ENCODE peak calls at places on chromosomes 12 and 14, in six cellular contexts. One of them, this sample, is unnamed.

GRCh38 chr14:100568998-100569733 is 18.1 kb downstream of the BEGAIN start:
- DNase-seq in neuronal stem cell: no peak
- DNase-seq in brain microvascular endothelial cell: no peak
- DNase-seq in IMR-90: no peak
- DNase-seq in CD8-positive, alpha-beta T cell: no peak
- DNase-seq in effector memory CD4-positive, alpha-beta T cell: no peak
- DNase-seq in this sample: no peak

GRCh38 chr12:55935742-55936151 is 4.8 kb downstream of the DGKA start:
- DNase-seq in effector memory CD4-positive, alpha-beta T cell: no peak
- DNase-seq in brain microvascular endothelial cell: no peak
- DNase-seq in neuronal stem cell: no peak
- DNase-seq in CD8-positive, alpha-beta T cell: peak; percentile 22
- DNase-seq in IMR-90: no peak
- DNase-seq in this sample: no peak

GRCh38 chr12:12606793-12607589 is 4.7 kb upstream of the CREBL2 start:
- DNase-seq in neuronal stem cell: no peak
- DNase-seq in CD8-positive, alpha-beta T cell: no peak
- DNase-seq in brain microvascular endothelial cell: peak; percentile 71
- DNase-seq in effector memory CD4-positive, alpha-beta T cell: no peak
- DNase-seq in IMR-90: peak; percentile 65
- DNase-seq in this sample: no peak

GRCh38 chr14:75542585-75543091 is 20.4 kb downstream of the BATF start:
- DNase-seq in IMR-90: no peak
- DNase-seq in CD8-positive, alpha-beta T cell: peak; percentile 65
- DNase-seq in effector memory CD4-positive, alpha-beta T cell: peak; percentile 65
- DNase-seq in brain microvascular endothelial cell: no peak
- DNase-seq in neuronal stem cell: no peak
- DNase-seq in this sample: no peak

GRCh38 chr14:67532998-67533753 is at the start of gene PLEKHH1:
- DNase-seq in brain microvascular endothelial cell: peak; percentile 43
- DNase-seq in effector memory CD4-positive, alpha-beta T cell: no peak
- DNase-seq in CD8-positive, alpha-beta T cell: peak; percentile 51
- DNase-seq in neuronal stem cell: peak; percentile 61
- DNase-seq in IMR-90: peak; percentile 57
- DNase-seq in this sample: peak; percentile 88

GRCh38 chr12:30870491-30871265 is 55.9 kb upstream of the TSPAN11 start:
- DNase-seq in IMR-90: no peak
- DNase-seq in effector memory CD4-positive, alpha-beta T cell: no peak
- DNase-seq in CD8-positive, alpha-beta T cell: no peak
- DNase-seq in brain microvascular endothelial cell: peak; percentile 20
- DNase-seq in neuronal stem cell: no peak
- DNase-seq in this sample: no peak

GRCh38 chr12:44847888-44848770 is 28.0 kb downstream of the NELL2 start:
- DNase-seq in neuronal stem cell: no peak
- DNase-seq in effector memory CD4-positive, alpha-beta T cell: peak; percentile 45
- DNase-seq in brain microvascular endothelial cell: no peak
- DNase-seq in IMR-90: no peak
- DNase-seq in CD8-positive, alpha-beta T cell: peak; percentile 68
- DNase-seq in this sample: no peak

GRCh38 chr14:91352101-91352500 is 65.5 kb downstream of the CCDC88C start:
- DNase-seq in CD8-positive, alpha-beta T cell: no peak
- DNase-seq in neuronal stem cell: no peak
- DNase-seq in effector memory CD4-positive, alpha-beta T cell: no peak
- DNase-seq in brain microvascular endothelial cell: no peak
- DNase-seq in IMR-90: no peak
- DNase-seq in this sample: no peak

GRCh38 chr12:3107954-3108353 is 30.8 kb downstream of the TSPAN9 start:
- DNase-seq in effector memory CD4-positive, alpha-beta T cell: no peak
- DNase-seq in neuronal stem cell: no peak
- DNase-seq in CD8-positive, alpha-beta T cell: no peak
- DNase-seq in IMR-90: no peak
- DNase-seq in brain microvascular endothelial cell: no peak
- DNase-seq in this sample: no peak

GRCh38 chr14:28375295-28375694 is 391.3 kb upstream of the FOXG1 start:
- DNase-seq in IMR-90: no peak
- DNase-seq in brain microvascular endothelial cell: peak; percentile 10
- DNase-seq in effector memory CD4-positive, alpha-beta T cell: no peak
- DNase-seq in neuronal stem cell: peak; percentile 2
- DNase-seq in CD8-positive, alpha-beta T cell: no peak
- DNase-seq in this sample: no peak

GRCh38 chr12:10361084-10361483 is 28.8 kb downstream of the KLRK1 start:
- DNase-seq in IMR-90: no peak
- DNase-seq in brain microvascular endothelial cell: no peak
- DNase-seq in effector memory CD4-positive, alpha-beta T cell: no peak
- DNase-seq in CD8-positive, alpha-beta T cell: no peak
- DNase-seq in neuronal stem cell: no peak
- DNase-seq in this sample: no peak

GRCh38 chr14:96681826-96682225 is 115.4 kb upstream of the VRK1 start:
- DNase-seq in CD8-positive, alpha-beta T cell: no peak
- DNase-seq in effector memory CD4-positive, alpha-beta T cell: no peak
- DNase-seq in IMR-90: peak; percentile 24
- DNase-seq in brain microvascular endothelial cell: no peak
- DNase-seq in neuronal stem cell: no peak
- DNase-seq in this sample: no peak

GRCh38 chr12:1162083-1162760 is 171.2 kb downstream of the ERC1 start:
- DNase-seq in CD8-positive, alpha-beta T cell: no peak
- DNase-seq in brain microvascular endothelial cell: no peak
- DNase-seq in IMR-90: no peak
- DNase-seq in effector memory CD4-positive, alpha-beta T cell: no peak
- DNase-seq in neuronal stem cell: no peak
- DNase-seq in this sample: no peak

GRCh38 chr14:81301813-81302212 is 81.1 kb upstream of the GTF2A1 start:
- DNase-seq in brain microvascular endothelial cell: no peak
- DNase-seq in effector memory CD4-positive, alpha-beta T cell: no peak
- DNase-seq in CD8-positive, alpha-beta T cell: no peak
- DNase-seq in neuronal stem cell: no peak
- DNase-seq in IMR-90: no peak
- DNase-seq in this sample: no peak

GRCh38 chr12:78928200-78929074 is 63.9 kb downstream of the SYT1 start:
- DNase-seq in brain microvascular endothelial cell: peak; percentile 65
- DNase-seq in effector memory CD4-positive, alpha-beta T cell: no peak
- DNase-seq in neuronal stem cell: no peak
- DNase-seq in IMR-90: peak; percentile 93
- DNase-seq in CD8-positive, alpha-beta T cell: no peak
- DNase-seq in this sample: no peak

GRCh38 chr14:51079489-51079888 is 15.4 kb downstream of the TRIM9 start:
- DNase-seq in brain microvascular endothelial cell: no peak
- DNase-seq in IMR-90: no peak
- DNase-seq in neuronal stem cell: no peak
- DNase-seq in CD8-positive, alpha-beta T cell: no peak
- DNase-seq in effector memory CD4-positive, alpha-beta T cell: no peak
- DNase-seq in this sample: no peak

GRCh38 chr14:99670361-99671229 is 13.5 kb upstream of the CYP46A1 start:
- DNase-seq in effector memory CD4-positive, alpha-beta T cell: no peak
- DNase-seq in neuronal stem cell: peak; percentile 26
- DNase-seq in IMR-90: peak; percentile 59
- DNase-seq in brain microvascular endothelial cell: no peak
- DNase-seq in CD8-positive, alpha-beta T cell: no peak
- DNase-seq in this sample: no peak

DNA sequence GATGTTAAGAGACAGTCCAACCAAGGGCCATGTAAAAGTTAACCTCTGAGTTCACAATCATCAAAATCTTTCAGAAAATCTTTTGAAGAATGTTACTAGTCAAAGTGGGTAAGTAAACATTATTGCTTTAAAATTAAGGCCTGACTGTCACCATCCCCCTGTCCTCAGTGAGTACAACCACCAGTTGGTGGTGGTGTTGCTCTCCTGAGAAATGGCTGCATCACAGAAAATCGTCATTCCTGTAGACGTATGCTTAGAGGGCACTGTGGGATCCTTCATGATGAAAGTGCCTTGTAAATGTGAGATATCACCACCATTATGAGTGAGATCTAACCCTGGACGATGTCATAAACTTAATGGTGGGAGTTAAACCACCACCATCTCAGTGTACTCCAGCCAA is 451.2 kb downstream of the RPS29 start:
- DNase-seq in neuronal stem cell: no peak
- DNase-seq in CD8-positive, alpha-beta T cell: no peak
- DNase-seq in effector memory CD4-positive, alpha-beta T cell: no peak
- DNase-seq in brain microvascular endothelial cell: no peak
- DNase-seq in IMR-90: no peak
- DNase-seq in this sample: no peak
- H3K27ac ChIP-seq in neuronal stem cell: no peak overlapping the region
- H3K27ac ChIP-seq in CD8-positive, alpha-beta T cell: no peak overlapping the region
- H3K27ac ChIP-seq in effector memory CD4-positive, alpha-beta T cell: no peak overlapping the region
- H3K27ac ChIP-seq in brain microvascular endothelial cell: no peak overlapping the region
- H3K27ac ChIP-seq in IMR-90: no peak overlapping the region
- H3K27ac ChIP-seq in this sample: no peak overlapping the region

GRCh38 chr12:52752516-52752915 is 24.6 kb downstream of the KRT76 start:
- DNase-seq in IMR-90: no peak
- DNase-seq in effector memory CD4-positive, alpha-beta T cell: no peak
- DNase-seq in CD8-positive, alpha-beta T cell: no peak
- DNase-seq in brain microvascular endothelial cell: no peak
- DNase-seq in neuronal stem cell: no peak
- DNase-seq in this sample: no peak
- H3K27ac ChIP-seq in IMR-90: no peak overlapping the region
- H3K27ac ChIP-seq in effector memory CD4-positive, alpha-beta T cell: no peak overlapping the region
- H3K27ac ChIP-seq in CD8-positive, alpha-beta T cell: no peak overlapping the region
- H3K27ac ChIP-seq in brain microvascular endothelial cell: no peak overlapping the region
- H3K27ac ChIP-seq in neuronal stem cell: no peak overlapping the region
- H3K27ac ChIP-seq in this sample: no peak overlapping the region

DNA sequence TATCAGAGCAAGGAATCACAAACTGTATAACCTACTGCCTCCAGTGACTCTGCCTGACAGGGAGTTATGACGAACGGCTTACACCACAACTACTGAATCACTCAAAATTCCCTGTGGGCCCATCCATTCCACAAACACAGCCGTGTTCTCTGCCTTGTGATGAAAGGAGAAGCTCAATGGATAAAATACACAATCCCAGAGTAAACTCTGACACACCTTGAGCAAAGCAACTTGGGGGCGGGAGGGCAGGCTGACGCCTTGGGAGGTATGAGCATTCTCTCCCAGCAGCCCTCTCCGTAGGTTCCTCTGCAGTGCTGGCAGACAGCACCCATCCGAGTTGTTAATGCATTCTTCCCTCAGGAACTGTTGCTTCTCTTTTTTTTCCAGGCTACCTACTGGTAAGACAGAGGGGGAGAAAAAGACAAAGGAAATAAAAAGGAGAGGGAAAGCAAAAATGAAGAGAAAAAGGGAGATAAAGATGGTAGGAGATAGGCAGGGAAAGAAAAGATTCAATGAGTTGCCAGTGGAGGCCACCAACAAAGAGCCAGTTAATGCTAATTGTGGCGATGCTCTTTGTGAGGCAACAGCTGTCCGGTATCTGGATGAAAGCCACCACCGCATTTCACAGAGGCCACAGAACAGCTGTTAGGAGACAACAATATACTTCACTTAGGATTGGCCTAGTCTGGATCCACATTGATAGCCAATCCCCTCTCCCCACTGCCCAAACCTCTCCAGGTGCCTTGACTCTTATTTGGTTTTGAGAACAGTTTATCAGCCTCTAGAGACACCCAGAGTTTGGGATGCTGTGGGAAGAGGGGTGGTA is 4.7 kb upstream of the DIO2 start:
- DNase-seq in CD8-positive, alpha-beta T cell: no peak
- DNase-seq in effector memory CD4-positive, alpha-beta T cell: no peak
- DNase-seq in brain microvascular endothelial cell: peak; percentile 2
- DNase-seq in IMR-90: peak; percentile 49
- DNase-seq in neuronal stem cell: no peak
- DNase-seq in this sample: no peak
- H3K27ac ChIP-seq in CD8-positive, alpha-beta T cell: no peak overlapping the region
- H3K27ac ChIP-seq in effector memory CD4-positive, alpha-beta T cell: no peak overlapping the region
- H3K27ac ChIP-seq in brain microvascular endothelial cell: no peak overlapping the region
- H3K27ac ChIP-seq in IMR-90: no peak overlapping the region
- H3K27ac ChIP-seq in neuronal stem cell: no peak overlapping the region
- H3K27ac ChIP-seq in this sample: no peak overlapping the region

GRCh38 chr14:88502740-88503139 is 52.1 kb downstream of the PTPN21 start:
- DNase-seq in brain microvascular endothelial cell: no peak
- DNase-seq in CD8-positive, alpha-beta T cell: no peak
- DNase-seq in neuronal stem cell: no peak
- DNase-seq in effector memory CD4-positive, alpha-beta T cell: no peak
- DNase-seq in IMR-90: peak; percentile 59
- DNase-seq in this sample: no peak
- H3K27ac ChIP-seq in brain microvascular endothelial cell: no peak overlapping the region
- H3K27ac ChIP-seq in CD8-positive, alpha-beta T cell: no peak overlapping the region
- H3K27ac ChIP-seq in neuronal stem cell: no peak overlapping the region
- H3K27ac ChIP-seq in effector memory CD4-positive, alpha-beta T cell: no peak overlapping the region
- H3K27ac ChIP-seq in IMR-90: no peak overlapping the region
- H3K27ac ChIP-seq in this sample: no peak overlapping the region

GRCh38 chr12:123506843-123507236 is 26.7 kb downstream of the RILPL1 start:
- DNase-seq in brain microvascular endothelial cell: no peak
- DNase-seq in effector memory CD4-positive, alpha-beta T cell: no peak
- DNase-seq in neuronal stem cell: no peak
- DNase-seq in IMR-90: no peak
- DNase-seq in CD8-positive, alpha-beta T cell: no peak
- DNase-seq in this sample: no peak
- H3K27ac ChIP-seq in brain microvascular endothelial cell: no peak overlapping the region
- H3K27ac ChIP-seq in effector memory CD4-positive, alpha-beta T cell: no peak overlapping the region
- H3K27ac ChIP-seq in neuronal stem cell: no peak overlapping the region
- H3K27ac ChIP-seq in IMR-90: no peak overlapping the region
- H3K27ac ChIP-seq in CD8-positive, alpha-beta T cell: no peak overlapping the region
- H3K27ac ChIP-seq in this sample: no peak overlapping the region

GRCh38 chr14:34867199-34867598 is 8.0 kb downstream of the BAZ1A start:
- DNase-seq in IMR-90: no peak
- DNase-seq in effector memory CD4-positive, alpha-beta T cell: no peak
- DNase-seq in brain microvascular endothelial cell: no peak
- DNase-seq in neuronal stem cell: no peak
- DNase-seq in CD8-positive, alpha-beta T cell: no peak
- DNase-seq in this sample: no peak
- H3K27ac ChIP-seq in IMR-90: no peak overlapping the region
- H3K27ac ChIP-seq in effector memory CD4-positive, alpha-beta T cell: no peak overlapping the region
- H3K27ac ChIP-seq in brain microvascular endothelial cell: no peak overlapping the region
- H3K27ac ChIP-seq in neuronal stem cell: no peak overlapping the region
- H3K27ac ChIP-seq in CD8-positive, alpha-beta T cell: no peak overlapping the region
- H3K27ac ChIP-seq in this sample: no peak overlapping the region

GRCh38 chr14:103007555-103007954 is 49.8 kb downstream of the CDC42BPB start:
- DNase-seq in CD8-positive, alpha-beta T cell: no peak
- DNase-seq in IMR-90: no peak
- DNase-seq in neuronal stem cell: no peak
- DNase-seq in brain microvascular endothelial cell: no peak
- DNase-seq in effector memory CD4-positive, alpha-beta T cell: no peak
- DNase-seq in this sample: peak; percentile 71
- H3K27ac ChIP-seq in CD8-positive, alpha-beta T cell: no peak overlapping the region
- H3K27ac ChIP-seq in IMR-90: no peak overlapping the region
- H3K27ac ChIP-seq in neuronal stem cell: no peak overlapping the region
- H3K27ac ChIP-seq in brain microvascular endothelial cell: no peak overlapping the region
- H3K27ac ChIP-seq in effector memory CD4-positive, alpha-beta T cell: no peak overlapping the region
- H3K27ac ChIP-seq in this sample: peak overlapping the region; percentile 93

GRCh38 chr12:25965682-25966081 is 7.2 kb downstream of the RASSF8 start:
- DNase-seq in neuronal stem cell: no peak
- DNase-seq in CD8-positive, alpha-beta T cell: no peak
- DNase-seq in brain microvascular endothelial cell: no peak
- DNase-seq in IMR-90: no peak
- DNase-seq in effector memory CD4-positive, alpha-beta T cell: no peak
- DNase-seq in this sample: no peak
- H3K27ac ChIP-seq in neuronal stem cell: no peak overlapping the region
- H3K27ac ChIP-seq in CD8-positive, alpha-beta T cell: no peak overlapping the region
- H3K27ac ChIP-seq in brain microvascular endothelial cell: no peak overlapping the region
- H3K27ac ChIP-seq in IMR-90: no peak overlapping the region
- H3K27ac ChIP-seq in effector memory CD4-positive, alpha-beta T cell: no peak overlapping the region
- H3K27ac ChIP-seq in this sample: no peak overlapping the region

GRCh38 chr14:103828315-103828967 is 18.9 kb downstream of the PPP1R13B start:
- DNase-seq in brain microvascular endothelial cell: no peak
- DNase-seq in CD8-positive, alpha-beta T cell: no peak
- DNase-seq in effector memory CD4-positive, alpha-beta T cell: no peak
- DNase-seq in neuronal stem cell: no peak
- DNase-seq in IMR-90: peak; percentile 23
- DNase-seq in this sample: no peak
- H3K27ac ChIP-seq in brain microvascular endothelial cell: no peak overlapping the region
- H3K27ac ChIP-seq in CD8-positive, alpha-beta T cell: no peak overlapping the region
- H3K27ac ChIP-seq in effector memory CD4-positive, alpha-beta T cell: no peak overlapping the region
- H3K27ac ChIP-seq in neuronal stem cell: no peak overlapping the region
- H3K27ac ChIP-seq in IMR-90: no peak overlapping the region
- H3K27ac ChIP-seq in this sample: no peak overlapping the region

GRCh38 chr12:29634057-29634456 is 136.6 kb upstream of the OVCH1 start:
- DNase-seq in neuronal stem cell: no peak
- DNase-seq in brain microvascular endothelial cell: no peak
- DNase-seq in CD8-positive, alpha-beta T cell: no peak
- DNase-seq in effector memory CD4-positive, alpha-beta T cell: no peak
- DNase-seq in IMR-90: peak; percentile 55
- DNase-seq in this sample: no peak
- H3K27ac ChIP-seq in neuronal stem cell: no peak overlapping the region
- H3K27ac ChIP-seq in brain microvascular endothelial cell: no peak overlapping the region
- H3K27ac ChIP-seq in CD8-positive, alpha-beta T cell: no peak overlapping the region
- H3K27ac ChIP-seq in effector memory CD4-positive, alpha-beta T cell: no peak overlapping the region
- H3K27ac ChIP-seq in IMR-90: peak overlapping the region; percentile 75
- H3K27ac ChIP-seq in this sample: no peak overlapping the region